ENCODE peak calls at places on chromosomes 12 and 14, in five cellular contexts. P is endodermal cell; G is A549; Z is CD4-positive, alpha-beta T cell; S is WERI-Rb-1. L is an unnamed sample.
A peak's percentile ranks its signal among the peaks of the same experiment; 100 is the strongest.

GRCh38 chr12:3168775-3169221 is 91.6 kb downstream of the TSPAN9 start:
- DNase-seq in P (peak; percentile 67), G (peak; percentile 86), Z (no peak), S (peak; percentile 94), L (no peak)

GRCh38 chr14:28975084-28975483 is 208.5 kb downstream of the FOXG1 start:
- DNase-seq in P (peak; percentile 76), G (no peak), Z (no peak), S (no peak), L (no peak)

GRCh38 chr14:72651081-72651480 is 242.8 kb downstream of the DPF3 start:
- DNase-seq in P (no peak), G (no peak), Z (no peak), S (no peak), L (no peak)

GRCh38 chr14:74882103-74882920 is 596 bp downstream of the DLST start:
- DNase-seq in P (no peak), G (peak; percentile 43), Z (peak; percentile 48), S (no peak), L (peak; percentile 56)

GRCh38 chr14:75425443-75425842 is 2.4 kb upstream of the JDP2 start:
- DNase-seq in P (no peak), G (no peak), Z (no peak), S (no peak), L (no peak)

GRCh38 chr12:130650131-130650530 is 66.0 kb downstream of the RIMBP2 start:
- DNase-seq in P (no peak), G (no peak), Z (no peak), S (no peak), L (no peak)

GRCh38 chr12:57016348-57016747 is at the start of gene TAC3:
- DNase-seq in P (peak; percentile 84), G (no peak), Z (no peak), S (no peak), L (no peak)

GRCh38 chr12:95107362-95107761 is 33.9 kb upstream of the NR2C1 start:
- DNase-seq in P (no peak), G (no peak), Z (no peak), S (no peak), L (no peak)

GRCh38 chr14:81471062-81471461 is 62.6 kb downstream of the SEL1L start:
- DNase-seq in P (no peak), G (no peak), Z (no peak), S (no peak), L (no peak)

GRCh38 chr12:52900166-52900895 is 4.5 kb downstream of the KRT8 start:
- DNase-seq in P (no peak), G (no peak), Z (no peak), S (no peak), L (peak; percentile 77)

GRCh38 chr12:71484272-71484905 is 44.8 kb downstream of the LGR5 start:
- DNase-seq in P (no peak), G (no peak), Z (no peak), S (no peak), L (no peak)

GRCh38 chr14:96272777-96273471 is 16.9 kb downstream of the BDKRB1 start:
- DNase-seq in P (no peak), G (no peak), Z (no peak), S (no peak), L (peak; percentile 76)
- H3K27ac ChIP-seq in P (no peak overlapping the region), G (peak overlapping the region; percentile 69), Z (no peak overlapping the region), S (no peak overlapping the region), L (no peak overlapping the region)

GRCh38 chr12:117513353-117513752 is 151.9 kb upstream of the NOS1 start:
- DNase-seq in P (no peak), G (no peak), Z (no peak), S (no peak), L (no peak)
- H3K27ac ChIP-seq in P (no peak overlapping the region), G (no peak overlapping the region), Z (no peak overlapping the region), S (no peak overlapping the region), L (no peak overlapping the region)

GRCh38 chr12:27610380-27610779 is 85.9 kb upstream of the REP15 start:
- DNase-seq in P (no peak), G (no peak), Z (no peak), S (no peak), L (peak; percentile 39)
- H3K27ac ChIP-seq in P (no peak overlapping the region), G (no peak overlapping the region), Z (no peak overlapping the region), S (no peak overlapping the region), L (no peak overlapping the region)

DNA sequence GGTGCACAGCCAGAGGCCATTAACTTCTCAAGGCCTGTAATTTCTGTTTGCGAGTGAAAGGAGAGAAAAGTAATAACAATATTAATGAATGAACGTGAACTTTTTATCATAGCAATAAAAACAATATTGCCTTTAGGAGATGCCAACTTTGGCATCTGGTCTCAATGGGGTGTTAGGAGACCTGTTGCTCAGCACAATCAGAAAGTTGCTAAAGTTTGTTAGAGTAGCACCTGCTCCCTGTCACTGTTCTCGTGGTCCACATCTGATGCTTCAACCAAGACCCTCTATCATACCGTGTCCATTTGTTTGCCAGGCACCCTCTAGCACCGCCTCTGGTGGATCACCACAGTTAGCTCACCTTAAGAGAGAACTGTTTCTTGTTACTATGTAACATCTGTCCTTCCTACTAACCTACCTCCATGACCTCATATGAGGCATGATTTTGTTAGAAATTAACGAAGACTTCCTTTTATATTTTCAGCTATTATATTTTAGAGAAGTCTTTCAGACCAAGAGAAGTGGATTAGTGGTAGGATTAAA is 12.5 kb upstream of the CLEC4E start:
- DNase-seq in P (peak; percentile 70), G (no peak), Z (no peak), S (no peak), L (peak; percentile 36)
- H3K27ac ChIP-seq in P (no peak overlapping the region), G (no peak overlapping the region), Z (no peak overlapping the region), S (no peak overlapping the region), L (no peak overlapping the region)

DNA sequence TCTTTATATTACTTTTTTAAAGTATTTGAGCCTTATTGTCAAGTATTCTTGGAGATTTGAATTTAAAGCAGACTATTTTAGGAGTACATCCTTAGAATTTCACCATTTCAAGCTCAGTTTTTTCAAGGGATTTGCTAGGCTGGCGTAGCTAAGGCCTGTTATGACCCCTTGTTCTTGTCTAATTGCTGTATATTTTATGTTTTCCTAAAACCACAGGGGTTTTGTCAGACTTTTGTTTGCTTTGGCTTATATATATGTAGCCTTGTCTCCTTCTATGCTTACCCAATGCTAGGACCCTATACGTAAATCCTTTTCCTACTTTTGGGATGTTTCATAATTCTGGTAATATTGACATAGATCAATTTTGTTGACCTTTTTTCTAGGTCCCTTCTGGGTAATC is 147.0 kb upstream of the SYT10 start:
- DNase-seq in P (no peak), G (no peak), Z (no peak), S (no peak), L (no peak)
- H3K27ac ChIP-seq in P (no peak overlapping the region), G (no peak overlapping the region), Z (no peak overlapping the region), S (no peak overlapping the region), L (no peak overlapping the region)

GRCh38 chr14:42322486-42323284 is 716.0 kb downstream of the LRFN5 start:
- DNase-seq in P (no peak), G (no peak), Z (no peak), S (no peak), L (no peak)

GRCh38 chr14:42316746-42317145 is 710.1 kb downstream of the LRFN5 start:
- DNase-seq in P (no peak), G (no peak), Z (no peak), S (no peak), L (no peak)
- H3K27ac ChIP-seq in P (no peak overlapping the region), G (no peak overlapping the region), Z (no peak overlapping the region), S (no peak overlapping the region), L (no peak overlapping the region)

L was measured in small intestine.